ENCODE peak calls at places on chromosome 14, in four cellular contexts. J is neural progenitor cell, G is mammary epithelial cell, L is PC-3. O is an unnamed sample.

GRCh38 chr14:105162374-105162979 is 6.1 kb downstream of the JAG2 start:
- DNase-seq in J (no peak), G (no peak), L (peak; percentile 16), O (no peak)

GRCh38 chr14:23562822-23563472 is 4.6 kb downstream of the AP1G2 start:
- DNase-seq in J (peak; percentile 81), G (peak; percentile 19), L (peak; percentile 65), O (peak; percentile 75)

GRCh38 chr14:77980475-77981321 is 180.8 kb downstream of the ADCK1 start:
- DNase-seq in J (peak; percentile 47), G (peak; percentile 35), L (no peak), O (no peak)

GRCh38 chr14:26896447-26896846 is 298.6 kb upstream of the NOVA1 start:
- DNase-seq in J (no peak), G (no peak), L (peak; percentile 48), O (no peak)

GRCh38 chr14:54881761-54882401 is 20.7 kb downstream of the GCH1 start:
- DNase-seq in J (no peak), G (peak; percentile 34), L (no peak), O (no peak)

GRCh38 chr14:103548463-103549351 is 13.8 kb downstream of the BAG5 start:
- DNase-seq in J (no peak), G (no peak), L (no peak), O (no peak)

GRCh38 chr14:69684461-69685183 is 73.2 kb downstream of the SUSD6 start:
- DNase-seq in J (no peak), G (peak; percentile 32), L (no peak), O (no peak)

GRCh38 chr14:48936881-48937280 is 649.3 kb downstream of the RPS29 start:
- DNase-seq in J (no peak), G (no peak), L (no peak), O (peak; percentile 49)

GRCh38 chr14:27730204-27730603 is 1036.4 kb upstream of the FOXG1 start:
- DNase-seq in J (no peak), G (no peak), L (no peak), O (no peak)

GRCh38 chr14:21072102-21072501 is 2.0 kb downstream of the ARHGEF40 start:
- DNase-seq in J (no peak), G (no peak), L (no peak), O (peak; percentile 74)

GRCh38 chr14:101823081-101823480 is 61.6 kb downstream of the PPP2R5C start:
- DNase-seq in J (no peak), G (no peak), L (no peak), O (no peak)

GRCh38 chr14:68239988-68240387 is 420.4 kb downstream of the RAD51B start:
- DNase-seq in J (no peak), G (no peak), L (no peak), O (no peak)

GRCh38 chr14:49766839-49767238 is 1.1 kb upstream of the KLHDC2 start:
- DNase-seq in J (peak; percentile 6), G (peak; percentile 13), L (no peak), O (peak; percentile 3)

GRCh38 chr14:45893127-45893526 is 640.1 kb upstream of the MIS18BP1 start:
- DNase-seq in J (no peak), G (no peak), L (no peak), O (no peak)

GRCh38 chr14:69079188-69079742 is 73.7 kb downstream of the DCAF5 start:
- DNase-seq in J (no peak), G (peak; percentile 51), L (peak; percentile 95), O (peak; percentile 48)

GRCh38 chr14:58298880-58299664 is 717 bp downstream of the ARID4A start:
- DNase-seq in J (peak; percentile 69), G (no peak), L (no peak), O (peak; percentile 23)

GRCh38 chr14:73662439-73663056 is 17.8 kb downstream of the DNAL1 start:
- DNase-seq in J (peak; percentile 15), G (peak; percentile 95), L (peak; percentile 95), O (peak; percentile 84)

GRCh38 chr14:22903742-22904087 is 15.2 kb downstream of the RBM23 start:
- DNase-seq in J (no peak), G (no peak), L (no peak), O (no peak)

GRCh38 chr14:103721334-103722120 is 5.9 kb downstream of the ZFYVE21 start:
- DNase-seq in J (no peak), G (peak; percentile 94), L (peak; percentile 95), O (no peak)

GRCh38 chr14:32372154-32372553 is 43.1 kb downstream of the AKAP6 start:
- DNase-seq in J (no peak), G (peak; percentile 93), L (peak; percentile 93), O (no peak)

GRCh38 chr14:52351191-52351560 is 37.1 kb downstream of the PTGER2 start:
- DNase-seq in J (no peak), G (no peak), L (no peak), O (no peak)

GRCh38 chr14:102584871-102585869 is 7.3 kb upstream of the RCOR1 start:
- DNase-seq in J (peak; percentile 95), G (no peak), L (peak; percentile 58), O (peak; percentile 36)

GRCh38 chr14:75533791-75534190 is 11.5 kb downstream of the BATF start:
- DNase-seq in J (no peak), G (no peak), L (no peak), O (no peak)

GRCh38 chr14:97977711-97978261 is 1180.6 kb downstream of the VRK1 start:
- DNase-seq in J (no peak), G (peak; percentile 31), L (peak; percentile 70), O (peak; percentile 96)

GRCh38 chr14:83483063-83483462 is 1949.4 kb upstream of the SEL1L start:
- DNase-seq in J (no peak), G (no peak), L (peak; percentile 2), O (no peak)

GRCh38 chr14:75784314-75784686 is 123.3 kb downstream of the TTLL5 start:
- DNase-seq in J (no peak), G (no peak), L (no peak), O (no peak)

GRCh38 chr14:103847954-103848719 is 762 bp upstream of the PPP1R13B start:
- DNase-seq in J (peak; percentile 55), G (no peak), L (no peak), O (no peak)

GRCh38 chr14:102578821-102579220 is 13.6 kb upstream of the RCOR1 start:
- DNase-seq in J (no peak), G (no peak), L (no peak), O (no peak)

GRCh38 chr14:76954371-76954770 is 74.1 kb downstream of the IRF2BPL start:
- DNase-seq in J (no peak), G (no peak), L (peak; percentile 37), O (no peak)

GRCh38 chr14:102316048-102316745 is 3.3 kb upstream of the ZNF839 start:
- DNase-seq in J (peak; percentile 67), G (peak; percentile 52), L (peak; percentile 35), O (peak; percentile 80)

GRCh38 chr14:102058146-102058545 is 28.7 kb downstream of the HSP90AA1 start:
- DNase-seq in J (no peak), G (no peak), L (no peak), O (no peak)

GRCh38 chr14:76550534-76550933 is 174.6 kb downstream of the ESRRB start:
- DNase-seq in J (no peak), G (peak; percentile 100), L (peak; percentile 10), O (peak; percentile 56)

GRCh38 chr14:61280526-61281185 is 482 bp downstream of the TMEM30B start:
- DNase-seq in J (peak; percentile 61), G (peak; percentile 18), L (peak; percentile 84), O (peak; percentile 72)

GRCh38 chr14:61282746-61283145 is 1.6 kb upstream of the TMEM30B start:
- DNase-seq in J (no peak), G (peak; percentile 85), L (peak; percentile 33), O (no peak)

GRCh38 chr14:61280092-61280525 is 1.0 kb downstream of the TMEM30B start:
- DNase-seq in J (no peak), G (no peak), L (peak; percentile 16), O (no peak)

GRCh38 chr14:61281911-61282310 is 773 bp upstream of the TMEM30B start:
- DNase-seq in J (no peak), G (no peak), L (no peak), O (no peak)

GRCh38 chr14:61281186-61281676 is at the start of gene TMEM30B:
- DNase-seq in J (no peak), G (peak; percentile 87), L (peak; percentile 99), O (no peak)
- TF ChIP-seq EZH2 in J (no peak), G (no peak), L (no peak), O (no peak)

DNA sequence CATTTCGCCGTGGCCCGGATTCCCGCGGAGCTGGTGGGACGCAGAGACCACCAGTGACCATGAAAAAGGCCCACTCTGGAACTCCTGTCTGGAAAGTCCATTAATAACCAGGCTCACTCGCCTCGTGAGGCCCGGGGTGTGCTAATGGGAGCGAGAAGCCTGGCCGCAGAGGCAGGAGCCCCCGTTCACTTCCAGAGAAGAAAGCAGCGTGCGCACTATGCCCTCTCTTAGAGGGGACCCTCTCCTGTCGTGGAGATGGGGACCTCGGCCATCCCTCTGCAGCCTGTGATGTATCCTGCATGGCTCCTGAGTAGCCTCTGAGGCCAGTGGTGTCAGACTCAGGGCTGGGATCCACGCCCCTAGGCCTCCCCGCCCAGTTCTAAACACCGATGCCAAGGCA is 134.1 kb upstream of the VRK1 start:
- DNase-seq in J (no peak), G (no peak), L (no peak), O (no peak)
- TF ChIP-seq CTCF in J (no peak), G (no peak), L (no peak), O (no peak)

GRCh38 chr14:91258021-91258618 is 13.6 kb upstream of the GPR68 start:
- DNase-seq in J (no peak), G (peak; percentile 91), L (no peak), O (no peak)
- H3K27ac ChIP-seq in J (no peak overlapping the region), G (no peak overlapping the region), L (no peak overlapping the region), O (no peak overlapping the region)

DNA sequence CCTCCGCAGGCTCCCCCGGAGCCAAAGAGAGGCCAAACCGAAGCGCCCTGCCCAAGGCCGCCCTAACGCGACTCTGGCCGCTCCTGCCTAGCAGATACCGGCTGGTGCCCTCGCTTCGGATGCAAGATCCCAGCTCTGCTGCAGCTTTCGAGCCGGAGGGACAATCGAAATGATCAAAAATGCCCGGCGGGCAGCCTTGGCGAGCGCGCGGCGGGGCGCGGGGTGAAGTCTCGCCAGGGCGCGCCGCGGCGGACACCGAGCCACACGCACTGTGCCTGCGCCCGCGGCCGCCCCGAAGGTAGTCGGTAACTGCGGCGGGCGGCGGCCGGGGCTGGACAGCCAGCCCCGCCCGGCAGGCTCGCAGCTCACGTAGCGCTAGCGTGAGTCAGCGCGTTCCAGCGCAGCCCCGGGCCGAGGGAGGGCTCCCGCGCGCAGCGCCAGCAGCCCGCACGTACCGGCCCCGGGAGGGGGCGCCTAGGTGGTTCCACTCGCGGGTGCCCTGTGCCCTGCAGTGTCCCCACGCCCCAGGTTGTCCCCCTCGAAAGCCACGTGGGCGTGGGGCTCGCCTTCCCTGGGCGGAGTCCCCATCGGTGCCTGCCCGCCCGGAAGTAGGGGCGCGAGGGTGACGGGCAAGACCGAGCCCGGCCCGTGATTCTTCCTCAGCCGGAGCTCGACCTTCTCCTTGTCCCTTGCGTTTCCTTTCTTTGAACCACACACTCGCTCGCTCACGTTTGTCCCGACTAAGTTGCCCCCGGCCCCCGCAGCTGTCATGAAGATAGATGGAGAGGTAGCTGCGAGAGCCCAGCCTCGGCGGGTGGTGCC is 109.3 kb upstream of the EGLN3 start:
- DNase-seq in J (peak; percentile 91), G (peak; percentile 71), L (peak; percentile 89), O (peak; percentile 60)
- TF ChIP-seq EZH2 in J (peak; percentile 19), G (no peak), L (no peak), O (no peak)

O was measured in A673.